ENCODE peak calls at places on chromosomes 5 and 9, in eight cellular contexts. One of them, this sample, is unnamed.

GRCh38 chr5:65695896-65696295 is 26.0 kb downstream of the SGTB start:
- DNase-seq in GM06990: no peak
- DNase-seq in occipital lobe: no peak
- DNase-seq in left ventricle myocardium inferior: no peak
- DNase-seq in stimulated activated naive CD4-positive, alpha-beta T cell: no peak
- DNase-seq in glutamatergic neuron: no peak
- DNase-seq in NCI-H2081: no peak
- DNase-seq in HEK293T: no peak
- DNase-seq in this sample: no peak

GRCh38 chr5:107289030-107289714 is 381.6 kb downstream of the EFNA5 start:
- DNase-seq in GM06990: peak; percentile 44
- DNase-seq in occipital lobe: no peak
- DNase-seq in left ventricle myocardium inferior: no peak
- DNase-seq in stimulated activated naive CD4-positive, alpha-beta T cell: no peak
- DNase-seq in glutamatergic neuron: no peak
- DNase-seq in NCI-H2081: no peak
- DNase-seq in HEK293T: no peak
- DNase-seq in this sample: no peak

GRCh38 chr5:154341620-154342019 is 104.2 kb upstream of the SAP30L start:
- DNase-seq in GM06990: no peak
- DNase-seq in occipital lobe: no peak
- DNase-seq in left ventricle myocardium inferior: no peak
- DNase-seq in stimulated activated naive CD4-positive, alpha-beta T cell: no peak
- DNase-seq in glutamatergic neuron: no peak
- DNase-seq in NCI-H2081: no peak
- DNase-seq in HEK293T: no peak
- DNase-seq in this sample: no peak

GRCh38 chr5:68962632-68963484 is 131.0 kb upstream of the SLC30A5 start:
- DNase-seq in GM06990: no peak
- DNase-seq in occipital lobe: peak; percentile 50
- DNase-seq in left ventricle myocardium inferior: peak; percentile 57
- DNase-seq in stimulated activated naive CD4-positive, alpha-beta T cell: no peak
- DNase-seq in glutamatergic neuron: peak; percentile 73
- DNase-seq in NCI-H2081: peak; percentile 44
- DNase-seq in HEK293T: peak; percentile 75
- DNase-seq in this sample: peak; percentile 49

GRCh38 chr9:13810510-13810909 is 503.4 kb downstream of the NFIB start:
- DNase-seq in GM06990: no peak
- DNase-seq in occipital lobe: no peak
- DNase-seq in left ventricle myocardium inferior: no peak
- DNase-seq in stimulated activated naive CD4-positive, alpha-beta T cell: no peak
- DNase-seq in glutamatergic neuron: no peak
- DNase-seq in NCI-H2081: no peak
- DNase-seq in HEK293T: no peak
- DNase-seq in this sample: no peak

GRCh38 chr9:134631881-134632280 is 9.7 kb upstream of the COL5A1 start:
- DNase-seq in GM06990: no peak
- DNase-seq in occipital lobe: no peak
- DNase-seq in left ventricle myocardium inferior: no peak
- DNase-seq in stimulated activated naive CD4-positive, alpha-beta T cell: no peak
- DNase-seq in glutamatergic neuron: no peak
- DNase-seq in NCI-H2081: no peak
- DNase-seq in HEK293T: no peak
- DNase-seq in this sample: no peak

GRCh38 chr5:33362915-33363314 is 77.8 kb upstream of the TARS1 start:
- DNase-seq in GM06990: no peak
- DNase-seq in occipital lobe: no peak
- DNase-seq in left ventricle myocardium inferior: no peak
- DNase-seq in stimulated activated naive CD4-positive, alpha-beta T cell: no peak
- DNase-seq in glutamatergic neuron: no peak
- DNase-seq in NCI-H2081: no peak
- DNase-seq in HEK293T: no peak
- DNase-seq in this sample: no peak

GRCh38 chr9:12968093-12968492 is 193.3 kb downstream of the LURAP1L start:
- DNase-seq in GM06990: no peak
- DNase-seq in occipital lobe: no peak
- DNase-seq in left ventricle myocardium inferior: no peak
- DNase-seq in stimulated activated naive CD4-positive, alpha-beta T cell: no peak
- DNase-seq in glutamatergic neuron: no peak
- DNase-seq in NCI-H2081: no peak
- DNase-seq in HEK293T: no peak
- DNase-seq in this sample: no peak

GRCh38 chr9:1366300-1366699 is 316.1 kb downstream of the DMRT2 start:
- DNase-seq in GM06990: no peak
- DNase-seq in occipital lobe: no peak
- DNase-seq in left ventricle myocardium inferior: no peak
- DNase-seq in stimulated activated naive CD4-positive, alpha-beta T cell: peak; percentile 1
- DNase-seq in glutamatergic neuron: no peak
- DNase-seq in NCI-H2081: no peak
- DNase-seq in HEK293T: no peak
- DNase-seq in this sample: no peak

GRCh38 chr5:150663936-150664335 is 2.9 kb downstream of the MYOZ3 start:
- DNase-seq in GM06990: no peak
- DNase-seq in occipital lobe: no peak
- DNase-seq in left ventricle myocardium inferior: no peak
- DNase-seq in stimulated activated naive CD4-positive, alpha-beta T cell: no peak
- DNase-seq in glutamatergic neuron: no peak
- DNase-seq in NCI-H2081: no peak
- DNase-seq in HEK293T: no peak
- DNase-seq in this sample: no peak

GRCh38 chr9:127165096-127165495 is 42.7 kb upstream of the ANGPTL2 start:
- DNase-seq in GM06990: no peak
- DNase-seq in occipital lobe: no peak
- DNase-seq in left ventricle myocardium inferior: no peak
- DNase-seq in stimulated activated naive CD4-positive, alpha-beta T cell: no peak
- DNase-seq in glutamatergic neuron: no peak
- DNase-seq in NCI-H2081: no peak
- DNase-seq in HEK293T: no peak
- DNase-seq in this sample: no peak

GRCh38 chr9:91949946-91950664 is at the start of gene ROR2:
- DNase-seq in GM06990: peak; percentile 58
- DNase-seq in occipital lobe: no peak
- DNase-seq in left ventricle myocardium inferior: peak; percentile 67
- DNase-seq in stimulated activated naive CD4-positive, alpha-beta T cell: no peak
- DNase-seq in glutamatergic neuron: peak; percentile 90
- DNase-seq in NCI-H2081: no peak
- DNase-seq in HEK293T: peak; percentile 81
- DNase-seq in this sample: peak; percentile 84

GRCh38 chr9:18043978-18044377 is 430.0 kb upstream of the ADAMTSL1 start:
- DNase-seq in GM06990: no peak
- DNase-seq in occipital lobe: no peak
- DNase-seq in left ventricle myocardium inferior: no peak
- DNase-seq in stimulated activated naive CD4-positive, alpha-beta T cell: no peak
- DNase-seq in glutamatergic neuron: no peak
- DNase-seq in NCI-H2081: no peak
- DNase-seq in HEK293T: no peak
- DNase-seq in this sample: no peak

GRCh38 chr9:34572092-34572491 is 17.4 kb downstream of the CNTFR start:
- DNase-seq in GM06990: no peak
- DNase-seq in occipital lobe: no peak
- DNase-seq in left ventricle myocardium inferior: no peak
- DNase-seq in stimulated activated naive CD4-positive, alpha-beta T cell: no peak
- DNase-seq in glutamatergic neuron: no peak
- DNase-seq in NCI-H2081: no peak
- DNase-seq in HEK293T: no peak
- DNase-seq in this sample: no peak

GRCh38 chr9:13181652-13182051 is 97.8 kb downstream of the MPDZ start:
- DNase-seq in GM06990: no peak
- DNase-seq in occipital lobe: no peak
- DNase-seq in left ventricle myocardium inferior: no peak
- DNase-seq in stimulated activated naive CD4-positive, alpha-beta T cell: no peak
- DNase-seq in glutamatergic neuron: no peak
- DNase-seq in NCI-H2081: no peak
- DNase-seq in HEK293T: no peak
- DNase-seq in this sample: no peak

GRCh38 chr5:66255702-66256101 is 111.6 kb downstream of the SREK1 start:
- DNase-seq in GM06990: no peak
- DNase-seq in occipital lobe: no peak
- DNase-seq in left ventricle myocardium inferior: no peak
- DNase-seq in stimulated activated naive CD4-positive, alpha-beta T cell: no peak
- DNase-seq in glutamatergic neuron: no peak
- DNase-seq in NCI-H2081: no peak
- DNase-seq in HEK293T: no peak
- DNase-seq in this sample: no peak

GRCh38 chr5:100551183-100551582 is 16.0 kb downstream of the FAM174A start:
- DNase-seq in GM06990: no peak
- DNase-seq in occipital lobe: no peak
- DNase-seq in left ventricle myocardium inferior: no peak
- DNase-seq in stimulated activated naive CD4-positive, alpha-beta T cell: no peak
- DNase-seq in glutamatergic neuron: no peak
- DNase-seq in NCI-H2081: no peak
- DNase-seq in HEK293T: no peak
- DNase-seq in this sample: no peak

This sample was measured in NCI-H1417.